ENCODE peak calls at places on chromosomes 12 and 14, in ten cellular contexts. K is amniotic stem cell; Z is activated naive CD4-positive, alpha-beta T cell treated with anti-CD3 and anti-CD28 coated beads for 36 hours; P is stromal cell of bone marrow; V is EL; B is activated CD8-positive, alpha-beta memory T cell treated with anti-CD3 and anti-CD28 coated beads, Interleukin-2, amount 10 ng/mL, durations not matched to agents 7 days and 5 days; Y is NCI-H1105 treated with DMSO at 0.1 percent for 48 hours; N is activated CD4-positive, alpha-beta T cell treated with anti-CD3 and anti-CD28 coated beads, Interleukin-2, amount 50 U/mL, for 48 hours; A is endothelial cell; I is stimulated activated CD4-positive, alpha-beta T cell treated with anti-CD3 and anti-CD28 coated beads, TNF-alpha, amount 100 ng/mL, for 4 hours. L is an unnamed sample.
A peak's percentile ranks its signal among the peaks of the same experiment; 100 is the strongest.

GRCh38 chr12:51798507-51798906 is 50.0 kb downstream of the FIGNL2 start:
- DNase-seq in K (no peak), Z (no peak), P (no peak), V (no peak), B (no peak), Y (no peak), N (no peak), A (no peak), I (no peak), L (no peak)

GRCh38 chr12:74527491-74527890 is 10.1 kb upstream of the ATXN7L3B start:
- DNase-seq in K (no peak), Z (no peak), P (no peak), V (no peak), B (no peak), Y (no peak), N (no peak), A (no peak), I (no peak), L (no peak)

GRCh38 chr14:56195219-56195618 is 77.0 kb downstream of the PELI2 start:
- DNase-seq in K (no peak), Z (no peak), P (no peak), V (no peak), B (no peak), Y (no peak), N (no peak), A (peak; percentile 36), I (no peak), L (no peak)

GRCh38 chr14:95117937-95118726 is 39.2 kb downstream of the DICER1 start:
- DNase-seq in K (peak; percentile 3), Z (no peak), P (no peak), V (no peak), B (no peak), Y (no peak), N (no peak), A (no peak), I (no peak), L (no peak)

GRCh38 chr14:104582005-104582404 is 2.4 kb downstream of the C14orf180 start:
- DNase-seq in K (no peak), Z (no peak), P (no peak), V (no peak), B (no peak), Y (no peak), N (no peak), A (no peak), I (no peak), L (no peak)

GRCh38 chr14:51293926-51294290 is 53.9 kb downstream of the TMX1 start:
- DNase-seq in K (no peak), Z (no peak), P (no peak), V (no peak), B (no peak), Y (no peak), N (no peak), A (no peak), I (no peak), L (no peak)

GRCh38 chr12:100927825-100928224 is 133.2 kb downstream of the ANO4 start:
- DNase-seq in K (peak; percentile 48), Z (no peak), P (peak; percentile 23), V (peak; percentile 83), B (no peak), Y (no peak), N (no peak), A (no peak), I (no peak), L (no peak)

GRCh38 chr14:103522649-103523582 is at the start of gene CKB:
- DNase-seq in K (no peak), Z (no peak), P (no peak), V (peak; percentile 66), B (no peak), Y (peak; percentile 86), N (no peak), A (no peak), I (no peak), L (peak; percentile 94)

GRCh38 chr12:10368206-10369171 is 21.4 kb downstream of the KLRK1 start:
- DNase-seq in K (no peak), Z (no peak), P (no peak), V (no peak), B (no peak), Y (no peak), N (no peak), A (no peak), I (no peak), L (no peak)

GRCh38 chr12:6387541-6387940 is 3.6 kb downstream of the LTBR start:
- DNase-seq in K (no peak), Z (no peak), P (no peak), V (no peak), B (no peak), Y (no peak), N (no peak), A (no peak), I (no peak), L (no peak)

GRCh38 chr12:88781909-88782308 is 201.6 kb upstream of the KITLG start:
- DNase-seq in K (no peak), Z (no peak), P (no peak), V (peak; percentile 66), B (no peak), Y (no peak), N (no peak), A (no peak), I (no peak), L (no peak)

GRCh38 chr12:119911147-119911546 is 34.0 kb upstream of the CIT start:
- DNase-seq in K (no peak), Z (no peak), P (peak; percentile 66), V (peak; percentile 53), B (no peak), Y (no peak), N (no peak), A (no peak), I (no peak), L (no peak)

GRCh38 chr12:125519026-125519651 is 453.9 kb downstream of the AACS start:
- DNase-seq in K (no peak), Z (no peak), P (no peak), V (no peak), B (no peak), Y (no peak), N (no peak), A (no peak), I (no peak), L (no peak)

GRCh38 chr14:51805541-51805940 is 54.9 kb upstream of the GNG2 start:
- DNase-seq in K (no peak), Z (no peak), P (no peak), V (no peak), B (no peak), Y (no peak), N (no peak), A (no peak), I (no peak), L (no peak)